ENCODE peak calls at places on chromosomes 11 and 22, in five cellular contexts. P, Y, V, R and Z are unnamed samples.
A peak's percentile ranks its signal among the peaks of the same experiment; 100 is the strongest.

GRCh38 chr11:72589802-72590761 is 84.1 kb downstream of the PDE2A start:
- DNase-seq in Y (peak; percentile 78), V (peak; percentile 73), R (no peak), P (peak; percentile 89), Z (peak; percentile 48)

GRCh38 chr11:13135385-13136271 is 126.5 kb downstream of the RASSF10 start:
- DNase-seq in Y (no peak), V (peak; percentile 24), R (no peak), P (peak; percentile 30), Z (peak; percentile 96)

GRCh38 chr11:59548309-59548656 is 36.9 kb downstream of the OR4D9 start:
- DNase-seq in V (no peak), Y (no peak), R (no peak), P (no peak), Z (no peak)

GRCh38 chr11:22491826-22492225 is 133.8 kb downstream of the FANCF start:
- DNase-seq in V (no peak), P (peak; percentile 41), Y (no peak), R (no peak), Z (no peak)

GRCh38 chr22:44807915-44808690 is 55.7 kb downstream of the ARHGAP8 start:
- DNase-seq in P (peak; percentile 78), R (no peak), Y (peak; percentile 66), V (no peak), Z (peak; percentile 15)

GRCh38 chr11:26943636-26944035 is 50.3 kb upstream of the FIBIN start:
- DNase-seq in V (no peak), P (no peak), Y (no peak), R (no peak), Z (no peak)

GRCh38 chr11:12150831-12151382 is 40.5 kb downstream of the MICAL2 start:
- DNase-seq in V (no peak), Y (no peak), P (no peak), R (no peak), Z (no peak)

GRCh38 chr22:23849009-23850006 is 8.4 kb upstream of the SLC2A11 start:
- DNase-seq in P (peak; percentile 91), V (peak; percentile 55), R (no peak), Y (peak; percentile 84), Z (peak; percentile 58)

GRCh38 chr22:30321461-30321860 is 5.3 kb downstream of the TBC1D10A start:
- DNase-seq in R (no peak), P (no peak), V (no peak), Y (no peak), Z (no peak)

GRCh38 chr22:30325724-30326703 is 727 bp downstream of the TBC1D10A start:
- DNase-seq in Y (peak; percentile 80), P (peak; percentile 41), R (no peak), V (no peak), Z (no peak)

GRCh38 chr22:30326704-30327362 is at the start of gene TBC1D10A:
- DNase-seq in V (peak; percentile 87), Y (peak; percentile 98), P (peak; percentile 99), R (peak; percentile 63), Z (peak; percentile 90)

GRCh38 chr22:30325065-30325720 is 1.5 kb downstream of the TBC1D10A start:
- DNase-seq in P (peak; percentile 30), R (no peak), Y (peak; percentile 38), V (peak; percentile 54), Z (no peak)

GRCh38 chr22:30324008-30324730 is 2.6 kb downstream of the TBC1D10A start:
- DNase-seq in P (no peak), V (no peak), R (no peak), Y (no peak), Z (no peak)
- TF ChIP-seq JUNB in P (no peak), V (no peak), R (no peak), Y (no peak), Z (no peak)

DNA sequence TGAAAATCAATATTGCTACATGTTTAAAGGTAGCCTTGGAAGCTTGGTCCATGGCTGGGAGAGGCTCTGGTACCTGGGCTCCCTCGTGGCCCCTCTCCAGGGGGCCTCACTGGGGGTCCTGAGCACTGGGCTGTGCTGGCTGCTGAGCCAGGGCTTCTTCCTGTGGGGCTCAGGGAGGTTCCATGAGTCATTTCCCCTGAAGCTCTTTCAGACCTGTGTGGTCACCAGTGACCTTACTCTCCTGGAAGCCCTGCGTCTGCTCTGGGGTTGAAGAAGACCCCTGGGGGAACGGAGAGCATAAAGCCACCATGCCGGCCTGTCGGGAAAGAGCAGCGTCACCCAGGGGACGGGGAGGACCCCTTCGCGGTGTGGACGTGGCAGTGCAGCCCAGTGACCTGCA is 389.0 kb downstream of the TBC1D22A start:
- DNase-seq in P (no peak), Y (no peak), V (no peak), R (no peak), Z (no peak)
- TF ChIP-seq JUNB in P (no peak), Y (no peak), V (no peak), R (no peak), Z (no peak)

GRCh38 chr22:26756675-26757293 is 99.4 kb downstream of the MIAT start:
- DNase-seq in Y (peak; percentile 82), R (no peak), P (peak; percentile 84), V (no peak), Z (no peak)

GRCh38 chr22:26753125-26753862 is 95.9 kb downstream of the MIAT start:
- DNase-seq in V (peak; percentile 32), P (peak; percentile 63), Y (no peak), R (no peak), Z (no peak)

GRCh38 chr22:26748845-26749244 is 91.5 kb downstream of the MIAT start:
- DNase-seq in Y (no peak), V (no peak), P (no peak), R (no peak), Z (no peak)

GRCh38 chr22:26746311-26746710 is 88.9 kb downstream of the MIAT start:
- DNase-seq in P (no peak), R (no peak), V (no peak), Y (no peak), Z (no peak)

DNA sequence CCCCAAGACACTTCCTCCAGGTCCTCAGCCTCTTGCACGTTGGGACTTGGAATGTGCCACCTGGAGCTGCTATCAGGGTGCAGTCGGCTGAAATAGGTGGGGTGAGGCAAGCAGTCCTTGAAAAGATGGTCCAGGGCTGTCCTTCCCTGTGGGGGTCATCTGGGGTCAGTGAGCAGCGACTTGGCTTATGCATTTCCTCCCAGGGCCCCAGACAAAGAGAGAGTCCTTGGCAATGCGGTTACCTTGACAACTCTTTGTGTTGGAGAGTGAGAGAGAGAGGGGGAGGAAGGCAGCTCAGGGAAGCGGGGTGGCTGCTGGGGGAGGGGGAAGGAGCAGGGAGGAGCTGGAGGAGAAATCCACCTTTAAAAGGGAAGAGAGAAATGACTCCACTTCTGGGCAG is 93.8 kb downstream of the MIAT start:
- DNase-seq in Y (no peak), V (peak; percentile 87), P (peak; percentile 99), R (no peak), Z (no peak)
- TF ChIP-seq JUNB in Y (no peak), V (no peak), P (no peak), R (no peak), Z (no peak)

GRCh38 chr22:43312608-43313007 is 30.6 kb downstream of the SCUBE1 start:
- DNase-seq in P (no peak), Y (no peak), R (no peak), V (no peak), Z (no peak)

GRCh38 chr22:43317252-43317651 is 25.9 kb downstream of the SCUBE1 start:
- DNase-seq in P (no peak), Y (no peak), V (no peak), R (no peak), Z (no peak)

GRCh38 chr22:43313497-43314474 is 29.4 kb downstream of the SCUBE1 start:
- DNase-seq in R (no peak), P (peak; percentile 27), Y (no peak), V (no peak), Z (no peak)

GRCh38 chr22:43315687-43316217 is 27.4 kb downstream of the SCUBE1 start:
- DNase-seq in Y (no peak), V (no peak), R (no peak), P (no peak), Z (no peak)

DNA sequence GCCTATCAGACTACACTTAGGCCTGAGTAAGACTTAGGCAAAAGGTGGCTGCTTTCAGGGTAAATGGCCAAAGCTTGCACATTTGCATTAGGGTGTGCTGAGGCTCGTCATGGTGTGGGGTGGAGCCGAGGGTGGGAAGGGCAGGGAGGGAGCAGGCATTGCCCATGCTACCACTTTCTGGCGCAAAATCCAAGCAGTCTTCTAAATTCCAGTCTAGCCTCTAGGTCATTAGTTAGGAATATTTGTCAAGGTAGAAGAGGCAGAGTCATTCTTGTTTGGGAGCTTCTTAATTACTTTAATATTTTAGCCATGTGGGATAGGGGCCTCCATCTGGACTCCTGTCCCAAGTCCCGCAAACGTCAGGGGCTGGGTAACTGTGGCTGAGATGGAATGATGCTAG is 28.6 kb downstream of the SCUBE1 start:
- DNase-seq in P (no peak), Y (no peak), V (no peak), R (no peak), Z (no peak)
- TF ChIP-seq JUNB in P (no peak), Y (no peak), V (no peak), R (no peak), Z (no peak)

GRCh38 chr11:76149713-76150112 is 56.6 kb downstream of the WNT11 start:
- DNase-seq in P (no peak), V (no peak), Y (no peak), R (no peak), Z (no peak)

GRCh38 chr11:76150141-76150540 is 56.2 kb downstream of the WNT11 start:
- DNase-seq in V (no peak), Y (no peak), R (no peak), P (no peak), Z (no peak)

GRCh38 chr11:76147106-76147735 is 59.1 kb downstream of the WNT11 start:
- DNase-seq in R (no peak), P (no peak), Y (no peak), V (no peak), Z (no peak)

GRCh38 chr11:76148941-76149613 is 57.2 kb downstream of the WNT11 start:
- DNase-seq in V (no peak), P (no peak), Y (no peak), R (no peak), Z (peak; percentile 79)

DNA sequence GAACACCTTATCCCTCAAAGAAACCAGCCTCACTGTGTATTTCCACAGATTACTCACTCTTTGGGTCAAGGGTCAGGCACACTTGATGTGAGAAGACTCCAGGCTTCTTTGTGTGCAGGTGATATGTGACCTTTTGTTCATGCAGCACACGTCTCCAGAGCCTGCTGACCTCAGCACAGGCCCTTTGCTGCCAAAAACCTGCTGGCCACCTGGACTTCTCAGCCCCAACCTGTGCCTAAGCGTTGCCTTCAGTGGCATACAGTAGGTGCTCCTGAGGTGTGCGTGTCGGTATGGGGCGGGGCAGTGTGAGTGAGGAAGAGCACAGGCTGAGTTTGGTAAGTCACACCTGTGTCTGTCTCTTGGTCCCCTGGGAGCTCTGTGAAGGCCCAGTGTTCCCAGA is 58.1 kb downstream of the WNT11 start:
- DNase-seq in Y (no peak), P (no peak), R (no peak), V (no peak), Z (no peak)
- TF ChIP-seq JUNB in Y (no peak), P (no peak), R (no peak), V (no peak), Z (no peak)

GRCh38 chr22:32389685-32390084 is 22.4 kb downstream of the RTCB start:
- DNase-seq in Y (no peak), V (peak; percentile 12), P (peak; percentile 74), R (no peak), Z (no peak)
- TF ChIP-seq JUNB in Y (no peak), V (no peak), P (no peak), R (no peak), Z (no peak)